ENCODE peak calls at places on chromosomes 12 and 14, in five cellular contexts. R, Q, Y, E and F are unnamed samples.
A peak's percentile ranks its signal among the peaks of the same experiment; 100 is the strongest.

GRCh38 chr14:104473649-104474574 is 105.7 kb upstream of the C14orf180 start:
- DNase-seq in R (no peak), Q (no peak), Y (no peak), E (no peak), F (no peak)

GRCh38 chr14:38870437-38870836 is 232.6 kb downstream of the SEC23A start:
- DNase-seq in R (no peak), Q (no peak), Y (no peak), E (no peak), F (no peak)

GRCh38 chr12:117002040-117002832 is 91.5 kb downstream of the FBXW8 start:
- DNase-seq in R (no peak), Q (no peak), Y (no peak), E (no peak), F (no peak)

GRCh38 chr12:53326460-53327185 is 5.2 kb upstream of the AAAS start:
- DNase-seq in R (no peak), Q (no peak), Y (no peak), E (no peak), F (no peak)

GRCh38 chr12:26725517-26725916 is 107.5 kb downstream of the ITPR2 start:
- DNase-seq in R (no peak), Q (no peak), Y (no peak), E (no peak), F (no peak)

GRCh38 chr12:114371250-114371649 is 34.7 kb downstream of the TBX5 start:
- DNase-seq in R (no peak), Q (no peak), Y (no peak), E (no peak), F (no peak)

GRCh38 chr12:2653461-2653965 is 141.3 kb upstream of the FKBP4 start:
- DNase-seq in R (no peak), Q (no peak), Y (no peak), E (no peak), F (no peak)

GRCh38 chr14:90551070-90551704 is 154.4 kb downstream of the CALM1 start:
- DNase-seq in R (peak; percentile 17), Q (no peak), Y (no peak), E (no peak), F (no peak)

GRCh38 chr12:3014641-3015040 is 55.4 kb downstream of the TEAD4 start:
- DNase-seq in R (no peak), Q (no peak), Y (no peak), E (no peak), F (no peak)